ENCODE peak calls at places on chromosomes 1 and 21, in six cellular contexts. T is vagina, N is spleen, I is upper lobe of left lung, M is breast epithelium, A is endothelial cell of umbilical vein. R is an unnamed sample.

GRCh38 chr1:19456915-19457554 is 28.3 kb downstream of the CAPZB start:
- DNase-seq in T (no peak), N (no peak), I (no peak), M (no peak), A (peak), R (no peak)

GRCh38 chr1:226457307-226457712 is 49.4 kb upstream of the PARP1 start:
- DNase-seq in T (no peak), N (peak), I (no peak), M (no peak), A (peak), R (no peak)

GRCh38 chr1:34328281-34328680 is 151.6 kb downstream of the C1orf94 start:
- DNase-seq in T (no peak), N (no peak), I (no peak), M (no peak), A (no peak), R (no peak)

GRCh38 chr1:3618904-3619671 is 5.7 kb upstream of the TPRG1L start:
- DNase-seq in T (no peak), N (peak), I (peak), M (peak), A (peak), R (peak)

GRCh38 chr1:198726455-198726854 is 87.6 kb downstream of the PTPRC start:
- DNase-seq in T (no peak), N (no peak), I (no peak), M (no peak), A (peak), R (no peak)

GRCh38 chr1:46411601-46412341 is 17.7 kb downstream of the FAAH start:
- DNase-seq in T (no peak), N (peak), I (no peak), M (no peak), A (no peak), R (no peak)

GRCh38 chr1:225318706-225319575 is 108.9 kb downstream of the LBR start:
- DNase-seq in T (no peak), N (no peak), I (peak), M (no peak), A (peak), R (peak)

GRCh38 chr1:150974580-150975478 is at the start of gene CERS2:
- DNase-seq in T (no peak), N (peak), I (peak), M (peak), A (peak), R (peak)

GRCh38 chr21:33975548-33976081 is 60.0 kb upstream of the ATP5PO start:
- DNase-seq in T (peak), N (no peak), I (peak), M (no peak), A (no peak), R (no peak)

GRCh38 chr1:205309741-205310140 is 11.8 kb downstream of the NUAK2 start:
- DNase-seq in T (no peak), N (no peak), I (no peak), M (no peak), A (no peak), R (no peak)

GRCh38 chr1:202270871-202271326 is 70.8 kb downstream of the UBE2T start:
- DNase-seq in T (no peak), N (peak), I (no peak), M (no peak), A (no peak), R (no peak)

GRCh38 chr1:36573445-36573844 is 90.7 kb upstream of the CSF3R start:
- DNase-seq in T (no peak), N (peak), I (no peak), M (no peak), A (no peak), R (no peak)

GRCh38 chr1:26417111-26417510 is 6.5 kb downstream of the LIN28A start:
- DNase-seq in T (no peak), N (peak), I (peak), M (peak), A (peak), R (peak)

GRCh38 chr1:223243441-223244050 is 100.5 kb upstream of the TLR5 start:
- DNase-seq in T (peak), N (no peak), I (no peak), M (no peak), A (no peak), R (no peak)

GRCh38 chr1:39272791-39273071 is 68.2 kb downstream of the MACF1 start:
- DNase-seq in T (no peak), N (no peak), I (no peak), M (no peak), A (no peak), R (no peak)

GRCh38 chr1:203968728-203969127 is 104.2 kb upstream of the SOX13 start:
- DNase-seq in T (no peak), N (no peak), I (no peak), M (no peak), A (no peak), R (no peak)

GRCh38 chr1:78884685-78885452 is 121.7 kb downstream of the ADGRL4 start:
- DNase-seq in T (no peak), N (no peak), I (no peak), M (no peak), A (peak), R (no peak)

GRCh38 chr1:238658766-238659165 is 727.6 kb upstream of the CHRM3 start:
- DNase-seq in T (no peak), N (no peak), I (no peak), M (no peak), A (no peak), R (no peak)

GRCh38 chr1:39360726-39361125 is 130.7 kb upstream of the BMP8A start:
- DNase-seq in T (no peak), N (no peak), I (no peak), M (no peak), A (no peak), R (no peak)

GRCh38 chr1:176241385-176242015 is 34.4 kb upstream of the COP1 start:
- DNase-seq in T (no peak), N (no peak), I (no peak), M (no peak), A (peak), R (no peak)

GRCh38 chr1:230744382-230744781 is 2.8 kb upstream of the CAPN9 start:
- DNase-seq in T (no peak), N (no peak), I (no peak), M (no peak), A (no peak), R (no peak)

GRCh38 chr1:50342525-50342924 is 80.7 kb downstream of the DMRTA2 start:
- DNase-seq in T (no peak), N (no peak), I (no peak), M (no peak), A (no peak), R (no peak)

GRCh38 chr1:19163261-19163660 is 46.8 kb downstream of the UBR4 start:
- DNase-seq in T (no peak), N (no peak), I (no peak), M (no peak), A (peak), R (peak)

GRCh38 chr21:36113647-36114428 is 21.0 kb upstream of the CBR3 start:
- DNase-seq in T (no peak), N (peak), I (peak), M (peak), A (no peak), R (peak)
- TF ChIP-seq POLR2AphosphoS5 in T (no peak), N (peak), I (peak), M (no peak), A (no peak), R (no peak)

GRCh38 chr1:173424786-173425407 is 52.2 kb upstream of the PRDX6 start:
- DNase-seq in T (no peak), N (no peak), I (no peak), M (no peak), A (no peak), R (no peak)

GRCh38 chr1:173424137-173424536 is 53.0 kb upstream of the PRDX6 start:
- DNase-seq in T (no peak), N (no peak), I (no peak), M (no peak), A (no peak), R (no peak)

GRCh38 chr1:173426057-173426456 is 51.1 kb upstream of the PRDX6 start:
- DNase-seq in T (no peak), N (no peak), I (no peak), M (no peak), A (no peak), R (no peak)

GRCh38 chr1:173429517-173430477 is 47.3 kb upstream of the PRDX6 start:
- DNase-seq in T (peak), N (peak), I (peak), M (peak), A (peak), R (peak)

GRCh38 chr1:173427146-173428054 is 49.7 kb upstream of the PRDX6 start:
- DNase-seq in T (no peak), N (no peak), I (no peak), M (no peak), A (no peak), R (no peak)
- TF ChIP-seq POLR2AphosphoS5 in T (no peak), N (no peak), I (no peak), M (no peak), A (no peak), R (no peak)

DNA sequence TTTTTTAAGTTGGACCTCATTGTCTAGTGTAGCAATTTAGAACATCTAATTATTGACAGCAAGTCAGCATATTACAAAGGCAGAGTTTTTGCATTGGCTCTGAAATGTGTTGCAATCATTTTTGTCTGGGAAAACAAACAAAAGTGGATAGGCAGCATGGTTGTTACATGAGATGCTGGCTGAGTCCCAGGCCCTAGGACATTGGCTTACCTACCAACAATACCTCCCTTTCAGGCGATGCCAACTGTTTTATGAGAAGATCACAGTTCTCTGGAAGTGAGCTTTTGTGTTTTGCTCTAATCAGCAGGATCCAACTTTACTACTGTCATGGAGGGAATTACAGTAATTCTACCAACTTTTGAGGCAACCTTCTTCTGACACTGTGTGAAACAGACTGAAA is 71.5 kb upstream of the CXADR start:
- DNase-seq in T (no peak), N (no peak), I (peak), M (peak), A (no peak), R (peak)
- TF ChIP-seq POLR2AphosphoS5 in T (no peak), N (no peak), I (no peak), M (no peak), A (no peak), R (peak)

GRCh38 chr1:32683397-32683796 is 19.2 kb downstream of the SYNC start:
- DNase-seq in T (no peak), N (no peak), I (no peak), M (no peak), A (no peak), R (no peak)
- TF ChIP-seq POLR2AphosphoS5 in T (no peak), N (no peak), I (no peak), M (no peak), A (no peak), R (no peak)

GRCh38 chr1:28506907-28507246 is 1.0 kb downstream of the RCC1 start:
- DNase-seq in T (no peak), N (no peak), I (no peak), M (no peak), A (no peak), R (no peak)
- TF ChIP-seq POLR2AphosphoS5 in T (no peak), N (no peak), I (no peak), M (no peak), A (no peak), R (no peak)

GRCh38 chr1:91583326-91583755 is 82.7 kb downstream of the CDC7 start:
- DNase-seq in T (no peak), N (no peak), I (no peak), M (no peak), A (no peak), R (no peak)

GRCh38 chr1:91579658-91580228 is 79.1 kb downstream of the CDC7 start:
- DNase-seq in T (no peak), N (no peak), I (no peak), M (no peak), A (no peak), R (no peak)

GRCh38 chr1:91584309-91584708 is 83.7 kb downstream of the CDC7 start:
- DNase-seq in T (no peak), N (no peak), I (no peak), M (no peak), A (no peak), R (no peak)

GRCh38 chr1:91584866-91585265 is 84.2 kb downstream of the CDC7 start:
- DNase-seq in T (no peak), N (no peak), I (peak), M (no peak), A (no peak), R (no peak)

GRCh38 chr1:91582431-91582921 is 81.8 kb downstream of the CDC7 start:
- DNase-seq in T (no peak), N (no peak), I (no peak), M (no peak), A (peak), R (no peak)
- TF ChIP-seq POLR2AphosphoS5 in T (no peak), N (no peak), I (no peak), M (no peak), A (no peak), R (peak)

GRCh38 chr1:156115514-156116374 is 1.2 kb downstream of the LMNA start:
- DNase-seq in T (no peak), N (no peak), I (peak), M (peak), A (peak), R (peak)

GRCh38 chr1:156117414-156118174 is 3.1 kb downstream of the LMNA start:
- DNase-seq in T (no peak), N (no peak), I (no peak), M (no peak), A (no peak), R (no peak)

GRCh38 chr1:156119503-156120209 is 5.1 kb downstream of the LMNA start:
- DNase-seq in T (no peak), N (no peak), I (peak), M (no peak), A (peak), R (no peak)

GRCh38 chr1:156120318-156120717 is 5.8 kb downstream of the LMNA start:
- DNase-seq in T (no peak), N (no peak), I (no peak), M (no peak), A (no peak), R (no peak)

DNA sequence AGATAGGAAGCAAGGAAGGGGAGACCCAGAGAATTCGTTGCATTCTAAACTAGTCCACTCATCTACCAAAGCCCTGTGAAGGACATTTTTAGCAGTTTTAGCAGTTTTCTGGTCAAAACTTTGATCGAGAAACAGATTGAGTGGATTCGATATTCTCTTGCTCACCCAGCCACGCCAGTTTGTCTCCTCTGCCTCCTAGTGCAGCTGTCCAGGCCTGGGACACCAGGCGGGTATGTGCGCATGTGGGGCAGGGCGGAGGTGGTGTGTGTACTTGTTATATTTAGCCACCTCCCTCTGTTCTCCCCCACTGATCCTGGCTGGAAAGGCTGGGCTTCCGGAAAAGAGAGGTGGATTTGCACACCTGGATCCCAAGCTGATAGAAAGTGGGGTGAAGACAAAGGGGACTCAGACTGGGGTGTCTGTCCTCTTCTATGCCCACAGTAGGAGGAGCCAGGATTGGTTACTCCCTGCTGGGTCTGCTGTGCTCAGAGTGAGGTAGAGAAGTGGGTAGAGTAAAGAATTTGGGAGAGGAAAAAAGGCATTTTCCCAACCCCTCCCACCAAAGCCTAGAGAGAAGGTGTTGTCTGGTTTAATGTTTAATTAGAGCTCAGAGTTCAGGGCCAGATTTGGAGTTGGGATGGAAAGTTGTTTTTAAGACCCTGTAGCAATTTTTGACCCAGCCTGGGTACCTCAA is 3.8 kb downstream of the LMNA start:
- DNase-seq in T (no peak), N (no peak), I (peak), M (peak), A (no peak), R (peak)
- TF ChIP-seq POLR2AphosphoS5 in T (peak), N (peak), I (peak), M (no peak), A (no peak), R (peak)

DNA sequence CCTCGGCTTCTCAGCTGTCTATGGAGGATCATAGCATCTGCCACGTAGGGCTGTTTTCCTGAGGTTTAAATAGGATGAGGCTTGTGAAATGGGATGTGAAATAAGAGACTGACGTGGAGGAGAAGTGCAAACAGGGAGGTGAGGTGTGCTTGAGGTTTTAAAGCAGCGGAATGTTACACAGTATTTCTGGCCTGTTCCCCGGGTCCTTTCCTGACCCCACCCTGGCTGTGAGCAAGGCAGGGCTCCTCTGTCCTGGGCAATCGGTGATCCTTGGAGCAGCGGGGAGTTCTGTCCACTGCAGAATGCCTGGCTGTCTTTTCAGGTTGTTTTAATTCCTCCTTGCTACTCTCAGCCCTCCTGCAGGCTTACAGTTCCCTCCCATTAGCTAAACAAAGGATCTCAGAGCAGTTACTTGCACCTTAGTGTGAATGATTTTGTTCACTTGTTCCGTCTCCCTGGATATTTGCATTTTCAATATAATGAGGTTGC is 38.5 kb downstream of the LHX4 start:
- DNase-seq in T (peak), N (peak), I (no peak), M (no peak), A (no peak), R (no peak)
- TF ChIP-seq POLR2AphosphoS5 in T (no peak), N (no peak), I (no peak), M (no peak), A (no peak), R (no peak)

DNA sequence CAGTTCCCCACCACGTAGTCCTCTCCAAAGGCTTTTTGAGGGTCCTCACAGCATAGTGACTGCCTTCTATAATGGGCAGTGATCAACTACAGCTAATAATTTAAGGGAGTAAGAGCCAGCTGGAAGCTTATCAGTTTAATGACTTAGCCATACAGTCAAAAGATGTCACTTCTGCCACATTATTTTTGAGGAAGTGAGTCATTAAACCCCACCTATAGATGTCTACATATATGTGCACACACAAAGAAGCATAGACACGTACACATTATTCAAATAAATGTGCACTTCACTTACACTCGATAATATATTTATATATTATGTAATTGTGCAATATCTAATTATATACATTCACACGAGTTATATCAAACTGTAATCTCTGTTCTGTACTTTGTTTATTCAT is 1704.7 kb downstream of the KCNT2 start:
- DNase-seq in T (no peak), N (no peak), I (no peak), M (no peak), A (no peak), R (no peak)
- TF ChIP-seq POLR2AphosphoS5 in T (no peak), N (no peak), I (no peak), M (no peak), A (no peak), R (no peak)

GRCh38 chr21:44916965-44917364 is 3.7 kb downstream of the ITGB2 start:
- DNase-seq in T (no peak), N (no peak), I (no peak), M (no peak), A (no peak), R (no peak)

GRCh38 chr21:44917446-44918106 is 3.1 kb downstream of the ITGB2 start:
- DNase-seq in T (no peak), N (no peak), I (no peak), M (no peak), A (no peak), R (no peak)

GRCh38 chr21:44918581-44919033 is 2.1 kb downstream of the ITGB2 start:
- DNase-seq in T (no peak), N (peak), I (no peak), M (no peak), A (no peak), R (no peak)

GRCh38 chr21:44919111-44919912 is 1.4 kb downstream of the ITGB2 start:
- DNase-seq in T (no peak), N (peak), I (peak), M (no peak), A (no peak), R (no peak)

GRCh38 chr21:44918107-44918470 is 2.6 kb downstream of the ITGB2 start:
- DNase-seq in T (no peak), N (peak), I (no peak), M (no peak), A (no peak), R (no peak)
- TF ChIP-seq POLR2AphosphoS5 in T (no peak), N (no peak), I (no peak), M (no peak), A (no peak), R (no peak)